ENCODE peak calls at places on chromosome 21, in five cellular contexts. J is PC-3, H is MM.1S, C is SK-N-SH, W is HCT116. F is an unnamed sample.

GRCh38 chr21:44802396-44803153 is 955 bp upstream of the UBE2G2 start:
- DNase-seq in J (peak; percentile 51), W (no peak), H (peak; percentile 54), C (peak; percentile 55), F (peak; percentile 72)

GRCh38 chr21:45290948-45291612 is 3.4 kb upstream of the POFUT2 start:
- DNase-seq in J (peak; percentile 40), H (no peak), W (no peak), C (peak; percentile 30), F (no peak)

GRCh38 chr21:45579383-45580180 is 37.3 kb upstream of the SLC19A1 start:
- DNase-seq in H (no peak), C (peak; percentile 23), W (no peak), J (no peak), F (no peak)

GRCh38 chr21:30146558-30147282 is 19.9 kb downstream of the CLDN17 start:
- DNase-seq in J (peak; percentile 79), H (no peak), C (no peak), W (no peak), F (no peak)

GRCh38 chr21:25573409-25574206 is 33.7 kb downstream of the MRPL39 start:
- DNase-seq in W (peak; percentile 24), H (peak; percentile 92), J (peak; percentile 97), C (peak; percentile 27), F (no peak)

GRCh38 chr21:41328660-41329300 is 12.2 kb downstream of the FAM3B start:
- DNase-seq in W (no peak), C (no peak), H (no peak), J (no peak), F (no peak)

GRCh38 chr21:41393876-41394465 is 32.1 kb upstream of the MX1 start:
- DNase-seq in J (no peak), W (no peak), C (no peak), H (no peak), F (no peak)

GRCh38 chr21:22438428-22439086 is 1440.3 kb downstream of the NCAM2 start:
- DNase-seq in W (no peak), C (no peak), J (no peak), H (no peak), F (no peak)

GRCh38 chr21:32411366-32412161 is 942 bp upstream of the EVA1C start:
- DNase-seq in C (peak; percentile 60), W (no peak), H (no peak), J (peak; percentile 66), F (peak; percentile 55)

GRCh38 chr21:46118305-46118870 is 20.5 kb downstream of the COL6A2 start:
- DNase-seq in C (peak; percentile 28), J (no peak), W (no peak), H (no peak), F (no peak)

GRCh38 chr21:35460441-35460840 is 411.3 kb upstream of the RUNX1 start:
- DNase-seq in J (no peak), C (no peak), H (no peak), W (no peak), F (no peak)

GRCh38 chr21:46184625-46185555 is 631 bp upstream of the SPATC1L start:
- DNase-seq in C (peak; percentile 78), H (peak; percentile 84), J (peak; percentile 65), W (peak; percentile 8), F (peak; percentile 93)

GRCh38 chr21:27026501-27026900 is 59.6 kb upstream of the ADAMTS5 start:
- DNase-seq in H (no peak), J (no peak), W (no peak), C (no peak), F (no peak)
- H3K9ac ChIP-seq in H (no peak overlapping the region), J (no peak overlapping the region), W (no peak overlapping the region), C (no peak overlapping the region), F (no peak overlapping the region)

DNA sequence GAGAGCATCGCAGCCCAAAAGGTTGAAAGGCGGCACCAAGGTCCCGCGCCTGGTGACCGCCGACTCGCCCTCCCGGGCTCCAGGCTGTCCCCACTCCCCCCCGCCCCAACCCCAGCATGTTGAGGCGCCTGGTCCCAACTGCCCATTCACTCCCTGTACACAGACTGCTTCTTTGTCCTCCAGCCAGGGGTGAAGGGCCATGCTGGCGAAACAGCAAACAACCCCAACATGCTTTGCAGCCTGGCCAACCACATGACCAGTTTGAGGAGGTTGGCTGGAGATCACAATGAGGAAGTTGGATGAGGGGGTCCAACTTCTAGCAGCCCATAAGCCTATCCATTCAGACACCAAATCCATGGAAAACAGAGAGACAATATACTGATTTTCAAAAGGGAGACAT is 13.5 kb downstream of the PDE9A start:
- DNase-seq in W (no peak), J (no peak), H (no peak), C (no peak), F (no peak)
- TF ChIP-seq EZH2phosphoT487 in W (no peak), J (no peak), H (no peak), C (no peak), F (no peak)

GRCh38 chr21:27582246-27582945 is 615.5 kb upstream of the ADAMTS5 start:
- DNase-seq in H (no peak), W (no peak), C (no peak), J (no peak), F (no peak)

GRCh38 chr21:27580276-27580675 is 613.4 kb upstream of the ADAMTS5 start:
- DNase-seq in W (no peak), J (peak; percentile 58), C (no peak), H (no peak), F (no peak)

GRCh38 chr21:27582946-27583270 is 616.0 kb upstream of the ADAMTS5 start:
- DNase-seq in J (no peak), W (no peak), C (no peak), H (no peak), F (no peak)

GRCh38 chr21:27578741-27579265 is 611.9 kb upstream of the ADAMTS5 start:
- DNase-seq in W (no peak), H (peak; percentile 39), J (no peak), C (no peak), F (no peak)

DNA sequence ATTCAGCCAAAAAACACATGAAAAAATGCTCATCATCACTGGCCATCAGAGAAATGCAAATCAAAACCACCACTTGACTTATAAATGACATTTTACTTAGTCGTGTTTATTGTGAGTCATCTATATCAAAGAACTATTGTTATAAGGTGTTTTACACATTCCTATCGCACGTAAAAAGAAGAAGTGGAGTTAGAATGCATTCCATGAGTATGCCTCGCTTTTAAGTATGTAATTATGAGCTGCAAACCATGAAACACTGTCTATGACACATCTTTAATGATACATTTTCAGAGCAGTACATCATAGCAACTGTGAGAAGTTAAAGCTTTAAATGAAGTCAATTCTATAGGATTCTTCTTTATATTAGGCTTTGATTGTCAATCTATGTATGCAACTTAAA is 614.3 kb upstream of the ADAMTS5 start:
- DNase-seq in J (peak; percentile 71), W (no peak), H (no peak), C (no peak), F (no peak)
- TF ChIP-seq CTCF in J (no peak), W (no peak), H (no peak), C (no peak), F (no peak)

GRCh38 chr21:37219766-37220432 is 47.2 kb downstream of the VPS26C start:
- DNase-seq in H (no peak), W (no peak), J (no peak), C (no peak), F (no peak)

GRCh38 chr21:37220433-37220980 is 46.6 kb downstream of the VPS26C start:
- DNase-seq in W (no peak), J (no peak), H (peak; percentile 12), C (peak; percentile 82), F (no peak)

GRCh38 chr21:37223804-37224345 is 43.3 kb downstream of the VPS26C start:
- DNase-seq in W (no peak), H (no peak), J (no peak), C (no peak), F (no peak)

GRCh38 chr21:37224861-37225260 is 42.3 kb downstream of the VPS26C start:
- DNase-seq in W (no peak), J (no peak), H (no peak), C (no peak), F (no peak)

GRCh38 chr21:37220981-37221664 is 46.0 kb downstream of the VPS26C start:
- DNase-seq in W (peak; percentile 42), H (peak; percentile 95), J (peak; percentile 90), C (peak; percentile 94), F (peak; percentile 33)
- H3K9ac ChIP-seq in W (no peak overlapping the region), H (peak overlapping the region; percentile 31), J (peak overlapping the region; percentile 75), C (peak overlapping the region; percentile 74), F (no peak overlapping the region)

GRCh38 chr21:39673163-39673562 is 60.4 kb downstream of the B3GALT5 start:
- DNase-seq in W (no peak), H (no peak), J (no peak), C (no peak), F (no peak)

GRCh38 chr21:39673736-39674135 is 61.0 kb downstream of the B3GALT5 start:
- DNase-seq in J (no peak), C (no peak), W (no peak), H (no peak), F (no peak)

GRCh38 chr21:39669976-39670671 is 57.4 kb downstream of the B3GALT5 start:
- DNase-seq in H (no peak), C (no peak), W (no peak), J (no peak), F (no peak)

GRCh38 chr21:39670741-39671140 is 58.0 kb downstream of the B3GALT5 start:
- DNase-seq in C (no peak), W (no peak), J (no peak), H (no peak), F (no peak)

DNA sequence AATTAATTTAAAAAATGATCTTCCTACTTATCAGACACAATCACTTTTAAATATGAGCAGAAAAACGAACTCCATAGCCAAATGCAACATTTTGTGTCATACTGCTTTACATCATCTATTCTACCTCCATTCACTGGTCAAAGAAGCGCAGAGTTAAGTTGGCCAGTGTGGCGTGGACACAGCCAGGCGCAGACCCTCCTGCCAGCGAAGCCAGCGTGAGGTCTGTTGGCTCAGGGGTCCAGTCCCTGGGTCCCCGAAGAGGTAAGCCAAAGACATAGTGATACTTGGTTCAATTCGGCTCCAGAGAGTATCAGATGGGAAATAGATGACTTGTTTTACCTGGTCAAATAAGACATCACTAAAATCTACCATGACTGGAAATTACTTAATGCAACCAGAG is 59.2 kb downstream of the B3GALT5 start:
- DNase-seq in J (no peak), W (no peak), C (no peak), H (no peak), F (no peak)
- TF ChIP-seq EZH2phosphoT487 in J (no peak), W (no peak), C (no peak), H (no peak), F (no peak)